ENCODE peak calls at places on chromosomes 5 and 9, in nine cellular contexts. L, V, E, D, H, J, P, X and Q are unnamed samples.

GRCh38 chr5:38719916-38720315 is 125.9 kb upstream of the OSMR start:
- DNase-seq in L (peak), X (no peak), J (no peak), H (no peak), P (no peak), V (no peak), D (peak), E (no peak), Q (no peak)

GRCh38 chr5:89303033-89303480 is 420.1 kb upstream of the MEF2C start:
- DNase-seq in X (peak), P (no peak), E (no peak), L (no peak), V (no peak), J (no peak), D (no peak), H (no peak), Q (no peak)

GRCh38 chr9:93297659-93298497 is 113.9 kb downstream of the WNK2 start:
- DNase-seq in P (no peak), L (no peak), V (no peak), E (no peak), X (peak), H (no peak), D (no peak), J (no peak), Q (no peak)

GRCh38 chr9:130058154-130058553 is 4.4 kb downstream of the GPR107 start:
- DNase-seq in L (no peak), E (no peak), V (no peak), H (no peak), P (peak), J (no peak), X (peak), D (no peak), Q (no peak)

GRCh38 chr9:100679834-100680233 is 102.0 kb downstream of the CAVIN4 start:
- DNase-seq in E (no peak), H (no peak), D (no peak), J (no peak), P (no peak), X (no peak), V (no peak), L (no peak), Q (no peak)

GRCh38 chr9:106860731-106861584 is 2.0 kb upstream of the ZNF462 start:
- DNase-seq in V (no peak), L (no peak), P (peak), H (no peak), X (peak), J (no peak), D (peak), E (no peak), Q (no peak)

GRCh38 chr9:135702002-135702721 is at the start of gene KCNT1:
- DNase-seq in E (peak), X (peak), V (no peak), L (no peak), H (peak), D (peak), J (peak), P (peak), Q (no peak)

GRCh38 chr5:111892949-111893348 is 136.0 kb upstream of the NREP start:
- DNase-seq in L (no peak), V (no peak), P (no peak), X (no peak), D (no peak), H (no peak), E (no peak), J (no peak), Q (no peak)